ENCODE peak calls at places on chromosomes 7 and 10, in four cellular contexts. T is Peyer's patch, U is heart left ventricle, Q is foreskin fibroblast. D is an unnamed sample.
A peak's percentile ranks its signal among the peaks of the same experiment; 100 is the strongest.

GRCh38 chr7:118372530-118372929 is 148.0 kb downstream of the ANKRD7 start:
- DNase-seq in T (no peak), U (no peak), Q (no peak), D (no peak)

GRCh38 chr7:36719233-36719632 is 5.1 kb downstream of the AOAH start:
- DNase-seq in T (no peak), U (no peak), Q (no peak), D (no peak)

GRCh38 chr7:147571436-147572180 is 1019.0 kb upstream of the C7orf33 start:
- DNase-seq in T (no peak), U (no peak), Q (no peak), D (no peak)

GRCh38 chr10:60951272-60951724 is 7.3 kb upstream of the RHOBTB1 start:
- DNase-seq in T (peak; percentile 46), U (no peak), Q (peak; percentile 15), D (no peak)

GRCh38 chr7:98086231-98086855 is 20.3 kb upstream of the LMTK2 start:
- DNase-seq in T (peak; percentile 93), U (no peak), Q (no peak), D (no peak)

GRCh38 chr7:152923711-152924110 is 164.2 kb downstream of the ACTR3B start:
- DNase-seq in T (no peak), U (no peak), Q (no peak), D (no peak)

GRCh38 chr10:132297521-132297920 is 10.2 kb downstream of the STK32C start:
- DNase-seq in T (peak; percentile 24), U (no peak), Q (no peak), D (no peak)

GRCh38 chr7:7653568-7654187 is 13.1 kb downstream of the UMAD1 start:
- DNase-seq in T (no peak), U (no peak), Q (peak; percentile 18), D (no peak)

GRCh38 chr10:87973635-87974034 is 110.2 kb downstream of the PTEN start:
- DNase-seq in T (no peak), U (no peak), Q (peak; percentile 58), D (no peak)

GRCh38 chr7:142812437-142813215 is 41.9 kb downstream of the PRSS2 start:
- DNase-seq in T (no peak), U (no peak), Q (no peak), D (no peak)

GRCh38 chr7:23346316-23346715 is 47.2 kb downstream of the MALSU1 start:
- DNase-seq in T (no peak), U (no peak), Q (no peak), D (no peak)

GRCh38 chr7:149688836-149689590 is 84.4 kb downstream of the ZNF467 start:
- DNase-seq in T (no peak), U (no peak), Q (no peak), D (no peak)

GRCh38 chr7:143223784-143224183 is 1.9 kb downstream of the TAS2R40 start:
- DNase-seq in T (no peak), U (no peak), Q (no peak), D (no peak)

GRCh38 chr10:91536101-91536500 is 96.8 kb downstream of the PPP1R3C start:
- DNase-seq in T (no peak), U (peak; percentile 32), Q (peak; percentile 80), D (peak; percentile 89)

GRCh38 chr10:82394122-82394521 is 519.1 kb downstream of the NRG3 start:
- DNase-seq in T (no peak), U (peak; percentile 16), Q (peak; percentile 69), D (no peak)

GRCh38 chr7:105198223-105198622 is 184.2 kb downstream of the KMT2E start:
- DNase-seq in T (no peak), U (no peak), Q (peak; percentile 79), D (peak; percentile 47)

GRCh38 chr10:44922021-44922420 is 10.9 kb downstream of the TMEM72 start:
- DNase-seq in T (no peak), U (no peak), Q (no peak), D (no peak)

GRCh38 chr7:18505870-18506460 is 10.4 kb downstream of the HDAC9 start:
- DNase-seq in T (no peak), U (no peak), Q (peak; percentile 67), D (no peak)

GRCh38 chr7:30470783-30471182 is 7.8 kb downstream of the NOD1 start:
- DNase-seq in T (no peak), U (peak; percentile 72), Q (peak; percentile 83), D (no peak)

GRCh38 chr7:82335927-82336326 is 107.7 kb downstream of the CACNA2D1 start:
- DNase-seq in T (no peak), U (peak; percentile 18), Q (peak; percentile 68), D (no peak)

GRCh38 chr7:19713676-19714075 is 4.8 kb upstream of the POLR1F start:
- DNase-seq in T (peak; percentile 57), U (no peak), Q (peak; percentile 67), D (no peak)

GRCh38 chr7:47992446-47992845 is 13.0 kb upstream of the HUS1 start:
- DNase-seq in T (no peak), U (no peak), Q (no peak), D (no peak)

GRCh38 chr10:120386896-120387295 is 70.1 kb upstream of the PLPP4 start:
- DNase-seq in T (no peak), U (no peak), Q (no peak), D (no peak)

GRCh38 chr7:108097703-108098102 is 32.5 kb downstream of the LAMB4 start:
- DNase-seq in T (no peak), U (no peak), Q (no peak), D (no peak)
- TF ChIP-seq CTCF in T (no peak), U (peak; percentile 31), Q (no peak), D (no peak)

DNA sequence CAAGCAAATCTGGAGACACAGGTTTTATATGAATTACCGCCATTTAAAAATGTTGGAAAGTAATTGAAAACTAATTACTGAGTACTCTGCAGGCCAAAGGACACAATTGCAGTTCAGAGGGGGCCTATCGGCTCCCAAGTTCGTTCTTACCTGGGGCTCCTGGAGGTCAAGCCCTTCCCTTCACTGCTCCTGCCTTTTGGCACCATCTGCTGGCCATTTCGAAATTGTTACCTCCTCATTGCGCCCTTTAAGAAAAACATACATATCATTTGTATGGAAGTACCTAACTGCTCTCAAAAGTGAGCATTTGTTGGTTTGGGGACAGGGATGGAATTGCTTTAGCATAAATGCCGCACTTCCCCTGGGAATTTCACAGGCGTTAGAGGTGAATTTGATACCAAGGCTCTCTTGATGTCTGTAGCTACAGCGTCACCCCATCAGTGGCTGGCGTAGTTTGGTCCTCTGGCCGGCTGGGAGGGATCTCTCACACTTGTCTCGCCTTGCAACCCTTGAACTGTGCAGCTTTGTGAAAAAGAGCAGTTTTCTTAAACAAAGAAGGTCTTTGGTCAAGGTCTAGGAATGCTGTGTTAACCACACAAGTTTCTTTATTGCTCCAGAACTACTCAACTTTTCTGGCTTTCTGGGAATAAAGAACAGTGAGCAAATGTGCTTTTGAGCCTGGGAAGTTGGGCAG is 219.9 kb downstream of the ARHGAP21 start:
- DNase-seq in T (peak; percentile 72), U (no peak), Q (peak; percentile 58), D (no peak)
- TF ChIP-seq CTCF in T (no peak), U (peak; percentile 48), Q (peak; percentile 59), D (peak; percentile 62)

GRCh38 chr7:46610746-46611145 is 689.7 kb upstream of the IGFBP3 start:
- DNase-seq in T (no peak), U (no peak), Q (peak; percentile 19), D (no peak)

GRCh38 chr7:46613116-46613515 is 692.0 kb upstream of the IGFBP3 start:
- DNase-seq in T (no peak), U (no peak), Q (no peak), D (no peak)

GRCh38 chr7:46619723-46620310 is 698.7 kb upstream of the IGFBP3 start:
- DNase-seq in T (no peak), U (no peak), Q (no peak), D (no peak)

GRCh38 chr7:46616636-46617035 is 695.6 kb upstream of the IGFBP3 start:
- DNase-seq in T (no peak), U (no peak), Q (peak; percentile 28), D (no peak)
- TF ChIP-seq CTCF in T (no peak), U (no peak), Q (no peak), D (no peak)

GRCh38 chr10:114501650-114502049 is 97.3 kb upstream of the AFAP1L2 start:
- DNase-seq in T (no peak), U (no peak), Q (no peak), D (no peak)
- TF ChIP-seq CTCF in T (no peak), U (no peak), Q (no peak), D (no peak)

DNA sequence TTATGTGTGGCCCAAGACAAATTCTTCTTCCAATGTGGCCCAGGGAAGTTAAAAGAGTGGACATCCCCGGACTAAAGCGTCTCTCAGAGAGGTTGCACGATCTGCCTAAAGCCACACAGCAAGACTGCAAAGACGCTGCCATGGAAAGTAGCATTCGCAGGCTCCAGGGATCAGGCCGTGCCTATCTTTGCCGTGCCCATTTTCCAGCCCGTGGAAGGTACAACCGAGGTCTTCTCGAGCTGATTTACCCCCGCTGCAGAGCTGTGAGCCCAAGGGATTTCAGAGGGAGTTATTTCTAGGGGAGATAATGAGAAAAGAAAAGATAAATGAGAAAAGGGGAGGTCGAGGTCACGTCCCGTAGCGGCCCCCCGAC is 1.0 kb upstream of the NYAP1 start:
- DNase-seq in T (no peak), U (no peak), Q (no peak), D (no peak)
- TF ChIP-seq CTCF in T (no peak), U (no peak), Q (no peak), D (no peak)

GRCh38 chr7:129389829-129390228 is 44.4 kb upstream of the STRIP2 start:
- DNase-seq in T (no peak), U (no peak), Q (no peak), D (no peak)
- TF ChIP-seq CTCF in T (no peak), U (no peak), Q (no peak), D (no peak)

GRCh38 chr10:6580279-6581029 is 378 bp upstream of the PRKCQ start:
- DNase-seq in T (peak; percentile 84), U (peak; percentile 47), Q (peak; percentile 87), D (peak; percentile 12)
- TF ChIP-seq CTCF in T (peak; percentile 21), U (peak; percentile 49), Q (peak; percentile 8), D (peak; percentile 35)

GRCh38 chr10:50310560-50311174 is 59.4 kb upstream of the ASAH2 start:
- DNase-seq in T (peak; percentile 73), U (no peak), Q (no peak), D (no peak)
- TF ChIP-seq CTCF in T (peak; percentile 5), U (no peak), Q (no peak), D (no peak)

GRCh38 chr7:134155871-134156270 is 28.7 kb downstream of the LRGUK start:
- DNase-seq in T (no peak), U (no peak), Q (no peak), D (no peak)

GRCh38 chr7:134155220-134155619 is 28.1 kb downstream of the LRGUK start:
- DNase-seq in T (no peak), U (no peak), Q (no peak), D (no peak)

GRCh38 chr7:134154581-134155130 is 27.5 kb downstream of the LRGUK start:
- DNase-seq in T (no peak), U (no peak), Q (no peak), D (no peak)

GRCh38 chr7:134153493-134154093 is 26.5 kb downstream of the LRGUK start:
- DNase-seq in T (no peak), U (no peak), Q (peak; percentile 4), D (no peak)
- TF ChIP-seq CTCF in T (no peak), U (no peak), Q (no peak), D (no peak)